ENCODE peak calls at places on chromosomes 1 and 21, in six cellular contexts. Y is left ventricle myocardium inferior; W is right lobe of liver; X is CD8-positive, alpha-beta T cell; N is SK-N-SH; F is fibroblast of lung. A is an unnamed sample.
A peak's percentile ranks its signal among the peaks of the same experiment; 100 is the strongest.

GRCh38 chr1:73674945-73675561 is 522.9 kb downstream of the LRRIQ3 start:
- DNase-seq in Y (no peak), W (no peak), X (no peak), N (peak; percentile 14), F (peak; percentile 12), A (no peak)

GRCh38 chr1:93448983-93449805 is 1.3 kb downstream of the FNBP1L start:
- DNase-seq in Y (no peak), W (no peak), X (no peak), N (peak; percentile 44), F (peak; percentile 56), A (peak; percentile 68)

GRCh38 chr1:23356451-23356850 is 12.4 kb upstream of the HNRNPR start:
- DNase-seq in Y (no peak), W (no peak), X (no peak), N (no peak), F (no peak), A (no peak)

GRCh38 chr1:235199441-235199840 is 38.4 kb upstream of the RBM34 start:
- DNase-seq in Y (no peak), W (no peak), X (no peak), N (peak; percentile 23), F (peak; percentile 48), A (no peak)

GRCh38 chr1:18344755-18345154 is 136.0 kb upstream of the KLHDC7A start:
- DNase-seq in Y (no peak), W (no peak), X (no peak), N (peak; percentile 79), F (no peak), A (no peak)

GRCh38 chr1:43447891-43448708 is 5.6 kb downstream of the HYI start:
- DNase-seq in Y (no peak), W (peak; percentile 85), X (no peak), N (no peak), F (no peak), A (no peak)

GRCh38 chr1:43537423-43538142 is 6.9 kb downstream of the PTPRF start:
- DNase-seq in Y (no peak), W (peak; percentile 88), X (no peak), N (no peak), F (no peak), A (no peak)

GRCh38 chr1:44289530-44289929 is 65.5 kb downstream of the ERI3 start:
- DNase-seq in Y (no peak), W (no peak), X (no peak), N (no peak), F (no peak), A (no peak)

GRCh38 chr1:162391790-162392563 is 10.4 kb downstream of the C1orf226 start:
- DNase-seq in Y (no peak), W (no peak), X (no peak), N (peak; percentile 54), F (peak; percentile 70), A (no peak)

GRCh38 chr21:34704119-34704518 is 35.3 kb downstream of the CLIC6 start:
- DNase-seq in Y (no peak), W (no peak), X (no peak), N (peak; percentile 76), F (peak; percentile 59), A (no peak)

GRCh38 chr1:238439483-238439882 is 548.8 kb upstream of the ZP4 start:
- DNase-seq in Y (no peak), W (no peak), X (no peak), N (peak; percentile 4), F (no peak), A (no peak)

GRCh38 chr1:43835141-43836021 is 98.2 kb upstream of the ARTN start:
- DNase-seq in Y (no peak), W (no peak), X (no peak), N (peak; percentile 51), F (peak; percentile 89), A (no peak)

GRCh38 chr1:174726167-174726879 is 273.4 kb upstream of the CACYBP start:
- DNase-seq in Y (no peak), W (no peak), X (no peak), N (no peak), F (peak; percentile 70), A (no peak)

GRCh38 chr1:94866178-94866822 is 46.1 kb downstream of the SLC44A3 start:
- DNase-seq in Y (no peak), W (no peak), X (no peak), N (no peak), F (peak; percentile 80), A (no peak)

GRCh38 chr1:7679873-7680790 is 91.0 kb upstream of the VAMP3 start:
- DNase-seq in Y (peak; percentile 74), W (no peak), X (peak; percentile 39), N (peak; percentile 93), F (peak; percentile 8), A (peak; percentile 57)

GRCh38 chr1:47661065-47661464 is 223.2 kb downstream of the FOXD2 start:
- DNase-seq in Y (no peak), W (no peak), X (no peak), N (no peak), F (no peak), A (no peak)

GRCh38 chr21:15204140-15204774 is 139.5 kb upstream of the NRIP1 start:
- DNase-seq in Y (no peak), W (no peak), X (no peak), N (no peak), F (no peak), A (no peak)

GRCh38 chr1:23634840-23635642 is 56.6 kb upstream of the RPL11 start:
- DNase-seq in Y (peak; percentile 42), W (no peak), X (no peak), N (peak; percentile 84), F (peak; percentile 81), A (peak; percentile 51)

GRCh38 chr1:13749543-13750307 is 49.7 kb downstream of the PRDM2 start:
- DNase-seq in Y (peak; percentile 70), W (peak; percentile 81), X (no peak), N (no peak), F (peak; percentile 49), A (peak; percentile 56)

GRCh38 chr1:34460193-34460592 is 283.5 kb downstream of the C1orf94 start:
- DNase-seq in Y (no peak), W (peak; percentile 60), X (no peak), N (peak; percentile 37), F (no peak), A (peak; percentile 38)

GRCh38 chr1:5514519-5515183 is 477.6 kb downstream of the NPHP4 start:
- DNase-seq in Y (peak; percentile 65), W (peak; percentile 70), X (peak; percentile 60), N (peak; percentile 89), F (peak; percentile 25), A (peak; percentile 79)

DNA sequence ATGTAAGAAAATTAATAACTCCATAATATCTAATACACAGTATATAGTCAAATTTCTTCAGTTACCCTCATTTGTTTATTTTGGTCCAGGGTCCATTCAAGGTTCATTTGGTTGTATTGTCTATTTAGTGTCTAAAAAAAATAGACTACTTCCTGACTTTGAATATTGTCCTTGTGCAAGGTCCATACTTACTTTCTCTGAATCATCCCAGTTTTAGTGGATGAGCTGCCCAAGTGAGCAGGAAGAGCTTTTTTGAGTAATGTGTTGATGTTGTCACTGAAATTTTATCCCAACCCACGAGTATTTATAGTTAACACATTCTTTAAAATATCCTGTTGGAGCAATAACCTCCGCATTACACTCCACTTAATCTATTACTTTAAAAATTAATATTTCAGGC is 45.6 kb upstream of the FASLG start:
- DNase-seq in Y (no peak), W (no peak), X (no peak), N (no peak), F (no peak), A (no peak)
- H3K4me1 ChIP-seq in Y (no peaks in the 10 kb centered on the region), W (no peaks in the 10 kb centered on the region), X (no peaks in the 10 kb centered on the region), N (no peaks in the 10 kb centered on the region), F (no peaks in the 10 kb centered on the region), A (no peaks in the 10 kb centered on the region)

DNA sequence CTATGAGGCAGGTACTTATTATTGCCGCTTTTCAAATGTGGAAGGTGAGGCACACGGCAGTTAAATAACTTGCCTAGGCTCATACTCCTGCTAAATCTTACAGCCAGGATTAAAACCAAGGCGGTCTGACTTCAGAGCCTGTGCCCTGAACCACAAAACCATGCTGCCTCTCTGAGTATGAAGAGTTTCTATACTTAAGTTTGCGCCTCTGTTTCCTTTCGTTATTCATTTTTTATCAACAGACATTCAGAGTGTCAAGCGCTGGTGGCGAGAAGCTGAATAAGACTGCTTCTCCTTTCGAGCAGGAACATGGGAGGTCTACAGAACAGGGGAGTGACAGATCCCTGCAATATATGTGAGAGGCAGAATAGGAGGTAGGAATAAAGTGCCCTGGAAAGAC is 96.0 kb upstream of the DUSP10 start:
- DNase-seq in Y (no peak), W (no peak), X (no peak), N (no peak), F (no peak), A (no peak)
- H3K4me3 ChIP-seq in Y (no peak overlapping the region), W (no peak overlapping the region), X (no peak overlapping the region), N (no peak overlapping the region), F (no peak overlapping the region), A (no peak overlapping the region)

GRCh38 chr1:67723126-67723525 is 38.1 kb downstream of the GADD45A start:
- DNase-seq in Y (no peak), W (no peak), X (no peak), N (no peak), F (no peak), A (no peak)
- H3K4me1 ChIP-seq in Y (peaks cover 73% of the 10 kb centered on the region), W (no peaks in the 10 kb centered on the region), X (no peaks in the 10 kb centered on the region), N (peaks cover 45% of the 10 kb centered on the region), F (peaks cover 30% of the 10 kb centered on the region), A (peaks cover 13% of the 10 kb centered on the region)

DNA sequence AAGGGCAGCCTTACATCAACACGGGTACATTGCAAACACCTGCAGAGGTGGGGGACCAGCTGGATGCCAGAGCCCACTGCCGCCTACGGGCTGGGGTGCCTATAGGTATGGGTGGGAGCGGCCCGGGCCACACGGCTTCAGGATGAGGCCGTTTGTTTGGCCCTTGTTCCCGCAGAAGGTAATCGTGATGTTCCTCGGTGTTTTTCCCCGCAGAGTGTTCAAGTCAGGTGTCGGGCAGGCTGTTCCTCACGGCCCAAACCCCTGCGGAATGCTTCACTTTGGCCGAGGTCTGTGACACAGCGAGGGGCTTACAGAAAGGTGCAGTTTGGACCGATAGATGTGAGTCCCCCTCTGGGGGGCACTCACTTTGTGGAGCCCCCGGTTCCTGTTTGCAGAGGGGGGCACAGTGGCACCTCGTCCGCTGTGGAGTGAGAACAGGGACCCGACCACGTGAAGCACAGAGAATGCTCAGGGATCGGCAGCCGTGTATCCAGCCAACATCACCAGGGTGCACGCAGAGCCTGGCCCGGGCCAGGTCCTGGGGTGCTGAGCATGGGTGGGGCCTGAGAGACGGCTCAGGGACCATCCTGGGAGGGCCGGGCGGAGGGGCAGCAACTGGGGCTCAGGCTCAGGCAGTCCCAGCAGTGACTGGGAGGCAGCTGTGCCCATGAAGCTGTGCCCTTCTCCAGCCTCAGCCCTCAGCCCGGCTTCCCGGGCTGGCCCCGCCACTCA is 453 bp upstream of the TTLL10 start:
- DNase-seq in Y (peak; percentile 11), W (peak; percentile 42), X (no peak), N (no peak), F (no peak), A (peak; percentile 23)
- H3K4me3 ChIP-seq in Y (no peak overlapping the region), W (no peak overlapping the region), X (no peak overlapping the region), N (no peak overlapping the region), F (no peak overlapping the region), A (no peak overlapping the region)

DNA sequence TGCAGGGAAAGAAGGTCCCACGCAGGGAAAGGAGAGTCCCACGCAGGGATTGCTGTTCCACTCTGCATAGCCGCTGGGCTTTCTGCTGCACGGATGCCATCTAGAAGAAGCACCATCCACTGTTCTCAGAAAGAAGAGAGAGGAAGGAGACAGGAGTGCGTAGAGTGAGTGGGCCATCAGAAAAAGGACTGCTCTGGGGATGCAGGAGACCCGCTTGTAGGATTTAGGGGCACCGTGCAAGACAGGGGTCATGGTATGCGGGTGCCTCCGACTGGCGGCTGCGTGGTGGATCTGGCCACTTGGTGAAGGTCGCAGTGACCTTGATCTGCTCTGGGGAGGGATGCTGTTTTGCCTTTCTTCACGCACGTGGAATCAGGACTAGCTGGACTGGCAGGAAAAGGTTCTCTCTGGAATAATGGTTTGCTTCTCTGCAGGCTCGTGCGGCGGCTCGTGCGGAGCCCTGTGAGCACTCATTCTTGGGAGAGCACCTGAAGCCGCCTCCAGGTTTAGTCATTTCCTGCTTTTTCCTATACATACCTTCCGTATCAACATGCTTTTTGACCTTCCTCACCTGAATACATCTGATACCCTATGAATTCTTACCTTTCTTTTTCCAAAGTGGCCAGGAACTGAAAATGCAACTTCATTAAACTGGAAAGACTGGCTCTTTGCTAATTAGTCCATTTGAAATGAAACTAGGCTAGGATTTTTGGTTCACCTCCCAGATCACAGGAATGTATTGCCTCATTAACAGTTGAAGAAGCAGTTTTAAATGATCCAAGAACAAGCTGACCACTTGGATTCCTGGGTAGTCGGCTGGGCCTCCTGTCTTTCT is 181.6 kb downstream of the KIF26B start:
- DNase-seq in Y (no peak), W (no peak), X (no peak), N (no peak), F (no peak), A (no peak)
- H3K4me1 ChIP-seq in Y (peaks cover 6% of the 10 kb centered on the region), W (no peaks in the 10 kb centered on the region), X (no peaks in the 10 kb centered on the region), N (no peaks in the 10 kb centered on the region), F (no peaks in the 10 kb centered on the region), A (peaks cover 23% of the 10 kb centered on the region)